ENCODE peak calls at places on chromosomes 11 and 22, in six cellular contexts. One of them, this sample, is unnamed. For H3K9me3, the result is how much of the 10 kb centered on the place peaks cover.

GRCh38 chr11:85307381-85307780 is 319.8 kb downstream of the DLG2 start:
- DNase-seq in adrenal gland: no peak
- DNase-seq in kidney: no peak
- DNase-seq in Peyer's patch: no peak
- DNase-seq in IMR-90: no peak
- DNase-seq in A549: no peak
- DNase-seq in this sample: no peak

GRCh38 chr11:114762437-114762836 is 84.1 kb downstream of the NXPE2 start:
- DNase-seq in adrenal gland: peak
- DNase-seq in kidney: peak
- DNase-seq in Peyer's patch: peak
- DNase-seq in IMR-90: peak
- DNase-seq in A549: peak
- DNase-seq in this sample: no peak

GRCh38 chr11:117205211-117205818 is 6.1 kb downstream of the TAGLN start:
- DNase-seq in adrenal gland: no peak
- DNase-seq in kidney: no peak
- DNase-seq in Peyer's patch: no peak
- DNase-seq in IMR-90: no peak
- DNase-seq in A549: no peak
- DNase-seq in this sample: no peak

GRCh38 chr11:1226226-1226961 is 3.5 kb downstream of the MUC5B start:
- DNase-seq in adrenal gland: no peak
- DNase-seq in kidney: peak
- DNase-seq in Peyer's patch: peak
- DNase-seq in IMR-90: no peak
- DNase-seq in A549: no peak
- DNase-seq in this sample: no peak

GRCh38 chr11:116541460-116541859 is 231.3 kb downstream of the BUD13 start:
- DNase-seq in adrenal gland: no peak
- DNase-seq in kidney: no peak
- DNase-seq in Peyer's patch: peak
- DNase-seq in IMR-90: no peak
- DNase-seq in A549: no peak
- DNase-seq in this sample: no peak

GRCh38 chr11:453564-453963 is 3.5 kb downstream of the PTDSS2 start:
- DNase-seq in adrenal gland: no peak
- DNase-seq in kidney: peak
- DNase-seq in Peyer's patch: no peak
- DNase-seq in IMR-90: no peak
- DNase-seq in A549: no peak
- DNase-seq in this sample: no peak

GRCh38 chr11:4467043-4467442 is 15.4 kb upstream of the OR52K1 start:
- DNase-seq in adrenal gland: no peak
- DNase-seq in kidney: no peak
- DNase-seq in Peyer's patch: no peak
- DNase-seq in IMR-90: no peak
- DNase-seq in A549: no peak
- DNase-seq in this sample: no peak

GRCh38 chr11:79546366-79546765 is 105.5 kb upstream of the TENM4 start:
- DNase-seq in adrenal gland: no peak
- DNase-seq in kidney: no peak
- DNase-seq in Peyer's patch: no peak
- DNase-seq in IMR-90: no peak
- DNase-seq in A549: no peak
- DNase-seq in this sample: no peak

DNA sequence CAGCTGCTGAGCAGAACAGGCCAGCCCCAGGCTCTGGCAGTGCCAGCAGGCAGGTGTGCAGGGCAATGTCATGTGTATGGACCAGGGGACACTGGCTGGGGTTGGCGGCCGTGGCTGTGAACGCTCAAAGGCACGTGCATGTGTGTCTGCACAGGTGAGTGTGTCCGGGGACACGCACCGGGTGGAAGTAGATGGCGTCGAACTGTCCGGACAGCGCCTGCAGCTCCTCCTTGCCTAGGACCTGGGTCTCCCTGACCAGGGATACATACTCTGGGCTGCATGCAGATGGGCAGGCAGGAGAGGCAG is 863 bp downstream of the HDAC10 start:
- DNase-seq in adrenal gland: no peak
- DNase-seq in kidney: no peak
- DNase-seq in Peyer's patch: no peak
- DNase-seq in IMR-90: no peak
- DNase-seq in A549: no peak
- DNase-seq in this sample: no peak
- H3K27ac ChIP-seq in adrenal gland: no peak
- H3K27ac ChIP-seq in kidney: no peak
- H3K27ac ChIP-seq in Peyer's patch: no peak
- H3K27ac ChIP-seq in IMR-90: peak
- H3K27ac ChIP-seq in A549: no peak
- H3K27ac ChIP-seq in this sample: no peak

GRCh38 chr22:48327721-48328120 is 1500.0 kb downstream of the BRD1 start:
- DNase-seq in adrenal gland: no peak
- DNase-seq in kidney: peak
- DNase-seq in Peyer's patch: no peak
- DNase-seq in IMR-90: no peak
- DNase-seq in A549: no peak
- DNase-seq in this sample: no peak
- H3K9me3 ChIP-seq in adrenal gland: under half
- H3K9me3 ChIP-seq in kidney: under half
- H3K9me3 ChIP-seq in Peyer's patch: under half
- H3K9me3 ChIP-seq in IMR-90: under half
- H3K9me3 ChIP-seq in A549: under half
- H3K9me3 ChIP-seq in this sample: under half

GRCh38 chr11:10906521-10906920 is 48.7 kb upstream of the ZBED5 start:
- DNase-seq in adrenal gland: no peak
- DNase-seq in kidney: no peak
- DNase-seq in Peyer's patch: no peak
- DNase-seq in IMR-90: peak
- DNase-seq in A549: no peak
- DNase-seq in this sample: no peak
- TF ChIP-seq CTCF in adrenal gland: no peak
- TF ChIP-seq CTCF in kidney: no peak
- TF ChIP-seq CTCF in Peyer's patch: no peak
- TF ChIP-seq CTCF in IMR-90: no peak
- TF ChIP-seq CTCF in A549: peak
- TF ChIP-seq CTCF in this sample: no peak

GRCh38 chr22:35630387-35630793 is 13.3 kb upstream of the MB start:
- DNase-seq in adrenal gland: no peak
- DNase-seq in kidney: peak
- DNase-seq in Peyer's patch: no peak
- DNase-seq in IMR-90: peak
- DNase-seq in A549: peak
- DNase-seq in this sample: no peak
- H3K27ac ChIP-seq in adrenal gland: no peak
- H3K27ac ChIP-seq in kidney: peak
- H3K27ac ChIP-seq in Peyer's patch: no peak
- H3K27ac ChIP-seq in IMR-90: peak
- H3K27ac ChIP-seq in A549: peak
- H3K27ac ChIP-seq in this sample: no peak

DNA sequence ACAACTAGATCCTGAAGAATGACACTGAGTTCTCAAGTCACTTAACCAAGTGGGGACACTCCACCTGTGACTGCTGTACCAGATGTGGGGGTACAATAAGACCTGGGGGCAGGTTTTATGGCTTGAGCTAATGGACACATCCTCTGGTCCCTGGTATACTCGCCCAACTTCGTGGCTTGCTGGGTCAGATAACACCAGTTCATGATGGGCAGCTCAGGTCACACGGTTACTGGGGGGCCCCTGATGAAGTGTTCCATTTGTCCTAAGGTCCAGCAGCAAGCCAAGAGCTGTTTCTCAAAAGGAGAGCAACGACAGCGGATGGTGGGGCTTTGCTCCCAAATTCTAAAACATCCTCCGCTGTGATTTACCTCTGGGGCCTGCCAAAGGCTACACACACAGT is 1368.4 kb downstream of the BRD1 start:
- DNase-seq in adrenal gland: no peak
- DNase-seq in kidney: no peak
- DNase-seq in Peyer's patch: no peak
- DNase-seq in IMR-90: no peak
- DNase-seq in A549: no peak
- DNase-seq in this sample: no peak
- H3K9me3 ChIP-seq in adrenal gland: under half
- H3K9me3 ChIP-seq in kidney: under half
- H3K9me3 ChIP-seq in Peyer's patch: under half
- H3K9me3 ChIP-seq in IMR-90: under half
- H3K9me3 ChIP-seq in A549: under half
- H3K9me3 ChIP-seq in this sample: under half

GRCh38 chr11:7969756-7970646 is 4.8 kb upstream of the NLRP10 start:
- DNase-seq in adrenal gland: no peak
- DNase-seq in kidney: no peak
- DNase-seq in Peyer's patch: no peak
- DNase-seq in IMR-90: no peak
- DNase-seq in A549: no peak
- DNase-seq in this sample: no peak
- TF ChIP-seq CTCF in adrenal gland: no peak
- TF ChIP-seq CTCF in kidney: no peak
- TF ChIP-seq CTCF in Peyer's patch: no peak
- TF ChIP-seq CTCF in IMR-90: no peak
- TF ChIP-seq CTCF in A549: no peak
- TF ChIP-seq CTCF in this sample: no peak